ENCODE peak calls at places on chromosomes 5 and 9, in four cellular contexts. One of them, this sample, is unnamed. For H3K9me3, the result is how much of the 10 kb centered on the place peaks cover.

GRCh38 chr5:79750611-79751510 is 61.2 kb downstream of the CMYA5 start:
- DNase-seq in naive thymus-derived CD4-positive, alpha-beta T cell: no peak
- DNase-seq in neuronal stem cell: no peak
- DNase-seq in ascending aorta: no peak
- DNase-seq in this sample: no peak

GRCh38 chr9:91374939-91375338 is 13.2 kb upstream of the AUH start:
- DNase-seq in naive thymus-derived CD4-positive, alpha-beta T cell: no peak
- DNase-seq in ascending aorta: no peak
- DNase-seq in neuronal stem cell: no peak
- DNase-seq in this sample: no peak

GRCh38 chr5:53126514-53126913 is 17.0 kb upstream of the MOCS2 start:
- DNase-seq in naive thymus-derived CD4-positive, alpha-beta T cell: no peak
- DNase-seq in neuronal stem cell: no peak
- DNase-seq in ascending aorta: no peak
- DNase-seq in this sample: no peak

GRCh38 chr5:80246995-80247729 is 8.7 kb downstream of the SERINC5 start:
- DNase-seq in neuronal stem cell: peak
- DNase-seq in ascending aorta: peak
- DNase-seq in naive thymus-derived CD4-positive, alpha-beta T cell: no peak
- DNase-seq in this sample: no peak

GRCh38 chr5:60835554-60835953 is 8.5 kb downstream of the ELOVL7 start:
- DNase-seq in ascending aorta: no peak
- DNase-seq in naive thymus-derived CD4-positive, alpha-beta T cell: no peak
- DNase-seq in neuronal stem cell: no peak
- DNase-seq in this sample: no peak

GRCh38 chr9:110351009-110351467 is 13.4 kb upstream of the TXNDC8 start:
- DNase-seq in neuronal stem cell: no peak
- DNase-seq in naive thymus-derived CD4-positive, alpha-beta T cell: no peak
- DNase-seq in ascending aorta: no peak
- DNase-seq in this sample: peak

GRCh38 chr5:1034421-1034905 is 25.9 kb downstream of the NKD2 start:
- DNase-seq in ascending aorta: no peak
- DNase-seq in naive thymus-derived CD4-positive, alpha-beta T cell: no peak
- DNase-seq in neuronal stem cell: no peak
- DNase-seq in this sample: no peak

GRCh38 chr9:133546287-133546680 is 11.8 kb downstream of the ADAMTSL2 start:
- DNase-seq in neuronal stem cell: no peak
- DNase-seq in ascending aorta: no peak
- DNase-seq in naive thymus-derived CD4-positive, alpha-beta T cell: no peak
- DNase-seq in this sample: no peak

GRCh38 chr5:105849701-105850100 is 1821.0 kb downstream of the EFNA5 start:
- DNase-seq in ascending aorta: no peak
- DNase-seq in naive thymus-derived CD4-positive, alpha-beta T cell: no peak
- DNase-seq in neuronal stem cell: no peak
- DNase-seq in this sample: no peak

GRCh38 chr5:135426102-135427082 is 20.8 kb downstream of the DCANP1 start:
- DNase-seq in ascending aorta: no peak
- DNase-seq in neuronal stem cell: peak
- DNase-seq in naive thymus-derived CD4-positive, alpha-beta T cell: peak
- DNase-seq in this sample: no peak

GRCh38 chr5:33091571-33092363 is 349.0 kb upstream of the TARS1 start:
- DNase-seq in naive thymus-derived CD4-positive, alpha-beta T cell: no peak
- DNase-seq in ascending aorta: no peak
- DNase-seq in neuronal stem cell: no peak
- DNase-seq in this sample: no peak

GRCh38 chr9:36218411-36218901 is 27.7 kb downstream of the CLTA start:
- DNase-seq in naive thymus-derived CD4-positive, alpha-beta T cell: no peak
- DNase-seq in ascending aorta: no peak
- DNase-seq in neuronal stem cell: no peak
- DNase-seq in this sample: no peak

GRCh38 chr5:172793577-172794488 is 22.8 kb upstream of the DUSP1 start:
- DNase-seq in naive thymus-derived CD4-positive, alpha-beta T cell: no peak
- DNase-seq in ascending aorta: peak
- DNase-seq in neuronal stem cell: no peak
- DNase-seq in this sample: no peak

GRCh38 chr5:80055491-80056170 is 20.5 kb downstream of the THBS4 start:
- DNase-seq in naive thymus-derived CD4-positive, alpha-beta T cell: no peak
- DNase-seq in neuronal stem cell: no peak
- DNase-seq in ascending aorta: no peak
- DNase-seq in this sample: no peak

GRCh38 chr5:165526357-165526756 is 2020.9 kb downstream of the MAT2B start:
- DNase-seq in ascending aorta: no peak
- DNase-seq in naive thymus-derived CD4-positive, alpha-beta T cell: no peak
- DNase-seq in neuronal stem cell: no peak
- DNase-seq in this sample: no peak
- H3K9me3 ChIP-seq in ascending aorta: under half
- H3K9me3 ChIP-seq in naive thymus-derived CD4-positive, alpha-beta T cell: under half
- H3K9me3 ChIP-seq in neuronal stem cell: under half
- H3K9me3 ChIP-seq in this sample: under half

GRCh38 chr9:135150981-135151380 is 63.5 kb downstream of the OLFM1 start:
- DNase-seq in naive thymus-derived CD4-positive, alpha-beta T cell: no peak
- DNase-seq in ascending aorta: no peak
- DNase-seq in neuronal stem cell: no peak
- DNase-seq in this sample: no peak

GRCh38 chr9:135154050-135154570 is 66.6 kb downstream of the OLFM1 start:
- DNase-seq in neuronal stem cell: no peak
- DNase-seq in naive thymus-derived CD4-positive, alpha-beta T cell: no peak
- DNase-seq in ascending aorta: no peak
- DNase-seq in this sample: no peak

GRCh38 chr9:135152608-135153337 is 65.3 kb downstream of the OLFM1 start:
- DNase-seq in ascending aorta: no peak
- DNase-seq in naive thymus-derived CD4-positive, alpha-beta T cell: no peak
- DNase-seq in neuronal stem cell: no peak
- DNase-seq in this sample: no peak

GRCh38 chr9:135149876-135150275 is 62.4 kb downstream of the OLFM1 start:
- DNase-seq in ascending aorta: no peak
- DNase-seq in naive thymus-derived CD4-positive, alpha-beta T cell: no peak
- DNase-seq in neuronal stem cell: no peak
- DNase-seq in this sample: no peak

GRCh38 chr9:135151905-135152304 is 64.4 kb downstream of the OLFM1 start:
- DNase-seq in naive thymus-derived CD4-positive, alpha-beta T cell: no peak
- DNase-seq in ascending aorta: no peak
- DNase-seq in neuronal stem cell: no peak
- DNase-seq in this sample: no peak
- H3K9me3 ChIP-seq in naive thymus-derived CD4-positive, alpha-beta T cell: under half
- H3K9me3 ChIP-seq in ascending aorta: under half
- H3K9me3 ChIP-seq in neuronal stem cell: under half
- H3K9me3 ChIP-seq in this sample: under half

GRCh38 chr9:125570246-125570645 is 136.8 kb downstream of the MAPKAP1 start:
- DNase-seq in ascending aorta: no peak
- DNase-seq in neuronal stem cell: no peak
- DNase-seq in naive thymus-derived CD4-positive, alpha-beta T cell: no peak
- DNase-seq in this sample: no peak

GRCh38 chr9:125579030-125579932 is 127.7 kb downstream of the MAPKAP1 start:
- DNase-seq in naive thymus-derived CD4-positive, alpha-beta T cell: no peak
- DNase-seq in neuronal stem cell: no peak
- DNase-seq in ascending aorta: no peak
- DNase-seq in this sample: no peak

GRCh38 chr9:125568616-125569015 is 138.4 kb downstream of the MAPKAP1 start:
- DNase-seq in neuronal stem cell: no peak
- DNase-seq in ascending aorta: no peak
- DNase-seq in naive thymus-derived CD4-positive, alpha-beta T cell: no peak
- DNase-seq in this sample: no peak

DNA sequence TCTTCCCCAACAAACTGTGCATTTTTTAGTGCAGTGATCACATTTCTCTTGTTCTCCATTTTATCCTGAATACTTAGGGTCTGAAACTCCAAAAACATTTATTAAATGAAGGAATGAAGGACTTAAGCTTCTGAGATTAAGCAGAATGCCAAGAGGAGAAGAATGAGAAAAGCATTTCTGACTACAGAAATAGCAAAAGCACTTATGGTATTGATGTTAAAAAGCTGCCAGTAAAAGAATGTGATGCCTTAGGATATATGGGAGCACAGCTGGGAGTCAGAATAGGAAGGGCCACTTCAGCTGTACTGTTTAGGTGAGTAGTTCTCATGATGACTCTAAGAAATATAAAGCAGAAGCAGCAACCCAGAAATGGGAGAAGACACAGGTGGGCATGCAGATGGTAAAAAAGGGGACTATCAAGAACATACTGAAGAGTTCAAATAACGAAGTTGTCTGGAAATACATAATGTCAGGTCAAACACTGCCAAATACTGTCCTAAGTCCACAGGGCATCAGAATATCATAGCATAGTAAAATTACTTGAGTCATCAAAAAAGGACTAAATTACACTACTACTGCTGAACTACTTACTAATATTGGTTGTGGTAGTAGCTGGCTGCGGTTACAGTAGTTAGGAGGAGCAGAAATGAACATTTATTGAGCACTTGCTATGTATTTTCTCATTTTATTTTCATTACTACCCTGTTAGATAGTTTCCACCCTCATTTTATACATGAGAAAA is 132.7 kb downstream of the MAPKAP1 start:
- DNase-seq in neuronal stem cell: no peak
- DNase-seq in naive thymus-derived CD4-positive, alpha-beta T cell: no peak
- DNase-seq in ascending aorta: no peak
- DNase-seq in this sample: no peak
- H3K9me3 ChIP-seq in neuronal stem cell: under half
- H3K9me3 ChIP-seq in naive thymus-derived CD4-positive, alpha-beta T cell: under half
- H3K9me3 ChIP-seq in ascending aorta: under half
- H3K9me3 ChIP-seq in this sample: under half

DNA sequence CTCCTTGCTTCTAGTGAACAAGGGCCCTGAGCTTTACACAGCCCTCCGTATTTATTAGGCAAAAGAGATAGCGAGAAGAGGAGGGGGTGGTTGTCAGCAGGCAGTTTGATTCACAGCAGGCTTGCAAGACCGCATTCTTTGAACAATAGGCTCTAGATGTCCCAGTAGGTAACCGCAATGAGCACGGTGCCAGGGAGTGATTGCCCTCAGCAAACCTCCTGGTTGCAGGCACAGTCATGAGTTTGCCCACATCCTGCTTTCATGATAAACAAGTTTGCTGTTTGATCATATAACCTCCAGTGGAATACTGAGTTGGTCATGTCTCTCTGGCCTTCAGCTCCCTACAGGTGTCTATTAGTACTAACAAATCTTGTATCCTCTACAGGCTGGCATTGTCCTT is 66.1 kb downstream of the CACNA1B start:
- DNase-seq in ascending aorta: no peak
- DNase-seq in naive thymus-derived CD4-positive, alpha-beta T cell: no peak
- DNase-seq in neuronal stem cell: no peak
- DNase-seq in this sample: no peak
- H3K9me3 ChIP-seq in ascending aorta: under half
- H3K9me3 ChIP-seq in naive thymus-derived CD4-positive, alpha-beta T cell: under half
- H3K9me3 ChIP-seq in neuronal stem cell: under half
- H3K9me3 ChIP-seq in this sample: under half

GRCh38 chr5:123090641-123091257 is 1.7 kb downstream of the PRDM6 start:
- DNase-seq in neuronal stem cell: no peak
- DNase-seq in ascending aorta: no peak
- DNase-seq in naive thymus-derived CD4-positive, alpha-beta T cell: no peak
- DNase-seq in this sample: no peak
- H3K9me3 ChIP-seq in neuronal stem cell: under half
- H3K9me3 ChIP-seq in ascending aorta: under half
- H3K9me3 ChIP-seq in naive thymus-derived CD4-positive, alpha-beta T cell: under half
- H3K9me3 ChIP-seq in this sample: under half

DNA sequence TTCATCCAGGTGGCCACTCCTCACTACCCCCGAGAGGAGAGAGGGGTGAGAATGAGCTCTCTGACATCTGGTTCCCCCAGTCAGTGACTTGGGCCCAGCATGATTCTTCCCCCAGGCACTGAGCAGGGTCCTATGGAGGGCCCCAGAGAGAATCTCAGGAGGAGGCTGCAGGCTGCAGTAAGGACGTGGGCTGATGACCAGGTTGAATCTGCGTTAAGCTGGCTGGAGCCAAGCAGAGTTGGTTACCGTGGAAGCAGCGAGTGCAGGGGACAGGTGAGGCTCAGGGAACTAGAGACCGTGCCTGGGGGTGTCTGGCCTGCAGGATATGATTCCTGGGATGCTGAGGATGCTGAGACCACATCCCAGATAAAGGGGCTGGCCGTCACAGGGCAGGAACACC is 314.3 kb upstream of the IRX1 start:
- DNase-seq in ascending aorta: no peak
- DNase-seq in naive thymus-derived CD4-positive, alpha-beta T cell: no peak
- DNase-seq in neuronal stem cell: no peak
- DNase-seq in this sample: no peak
- H3K9me3 ChIP-seq in ascending aorta: under half
- H3K9me3 ChIP-seq in naive thymus-derived CD4-positive, alpha-beta T cell: under half
- H3K9me3 ChIP-seq in neuronal stem cell: under half
- H3K9me3 ChIP-seq in this sample: under half

GRCh38 chr9:107481035-107481434 is 8.5 kb downstream of the KLF4 start:
- DNase-seq in naive thymus-derived CD4-positive, alpha-beta T cell: no peak
- DNase-seq in ascending aorta: no peak
- DNase-seq in neuronal stem cell: no peak
- DNase-seq in this sample: no peak

GRCh38 chr9:107478805-107479204 is 10.8 kb downstream of the KLF4 start:
- DNase-seq in naive thymus-derived CD4-positive, alpha-beta T cell: no peak
- DNase-seq in ascending aorta: no peak
- DNase-seq in neuronal stem cell: no peak
- DNase-seq in this sample: no peak

GRCh38 chr9:107484117-107484723 is 5.3 kb downstream of the KLF4 start:
- DNase-seq in ascending aorta: no peak
- DNase-seq in naive thymus-derived CD4-positive, alpha-beta T cell: no peak
- DNase-seq in neuronal stem cell: peak
- DNase-seq in this sample: no peak

GRCh38 chr9:107483666-107484065 is 5.9 kb downstream of the KLF4 start:
- DNase-seq in ascending aorta: no peak
- DNase-seq in neuronal stem cell: no peak
- DNase-seq in naive thymus-derived CD4-positive, alpha-beta T cell: no peak
- DNase-seq in this sample: no peak

DNA sequence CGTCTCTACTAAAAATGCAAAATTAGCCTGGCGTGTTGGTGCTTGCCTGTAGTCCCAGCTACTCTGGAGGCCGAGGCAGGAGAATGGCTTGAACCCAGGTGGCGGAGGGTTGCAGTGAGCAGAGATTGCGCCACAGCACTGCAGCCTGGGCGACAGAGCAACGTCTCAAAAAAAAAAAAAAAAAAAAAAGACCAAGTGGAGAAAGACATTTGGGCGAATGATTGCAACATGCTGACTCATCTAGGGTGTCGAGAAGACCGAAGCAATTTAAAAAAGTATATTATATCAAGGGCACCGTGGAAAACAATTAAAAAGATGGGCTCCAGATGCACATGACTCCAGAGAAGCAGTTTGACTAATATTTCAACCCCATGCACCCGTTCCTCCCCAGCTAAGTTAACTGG is 9.2 kb downstream of the KLF4 start:
- DNase-seq in naive thymus-derived CD4-positive, alpha-beta T cell: no peak
- DNase-seq in neuronal stem cell: no peak
- DNase-seq in ascending aorta: no peak
- DNase-seq in this sample: no peak
- H3K9me3 ChIP-seq in naive thymus-derived CD4-positive, alpha-beta T cell: under half
- H3K9me3 ChIP-seq in neuronal stem cell: under half
- H3K9me3 ChIP-seq in ascending aorta: under half
- H3K9me3 ChIP-seq in this sample: under half

DNA sequence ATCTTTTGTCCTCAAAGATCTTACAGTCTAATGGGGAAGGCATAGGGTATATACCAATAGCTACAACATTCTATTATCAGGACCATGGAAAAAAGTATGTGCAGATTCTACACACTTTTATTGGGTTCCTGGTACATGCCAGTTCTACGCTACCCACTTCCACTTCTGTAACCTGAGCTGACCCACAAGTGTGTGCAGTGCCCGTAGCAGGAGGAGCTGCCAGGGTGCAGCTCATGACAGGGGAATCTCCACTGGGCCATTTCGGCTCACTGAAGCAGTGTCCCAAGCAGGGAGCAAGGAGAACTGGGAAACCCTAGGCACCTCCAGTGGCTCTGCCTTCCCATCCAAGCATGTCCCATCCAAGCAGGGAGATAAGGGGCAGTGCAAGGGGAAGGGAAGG is 60.4 kb downstream of the FOXI1 start:
- DNase-seq in neuronal stem cell: no peak
- DNase-seq in ascending aorta: no peak
- DNase-seq in naive thymus-derived CD4-positive, alpha-beta T cell: no peak
- DNase-seq in this sample: no peak
- H3K9me3 ChIP-seq in neuronal stem cell: under half
- H3K9me3 ChIP-seq in ascending aorta: under half
- H3K9me3 ChIP-seq in naive thymus-derived CD4-positive, alpha-beta T cell: under half
- H3K9me3 ChIP-seq in this sample: under half

GRCh38 chr5:150945501-150945900 is 40.7 kb upstream of the ZNF300 start:
- DNase-seq in naive thymus-derived CD4-positive, alpha-beta T cell: no peak
- DNase-seq in neuronal stem cell: no peak
- DNase-seq in ascending aorta: no peak
- DNase-seq in this sample: no peak
- H3K9me3 ChIP-seq in naive thymus-derived CD4-positive, alpha-beta T cell: under half
- H3K9me3 ChIP-seq in neuronal stem cell: under half
- H3K9me3 ChIP-seq in ascending aorta: under half
- H3K9me3 ChIP-seq in this sample: under half

This sample was measured in SK-N-MC.